ENCODE peak calls at places on chromosomes 1 and 21, in nine cellular contexts. One of them, this sample, is unnamed.

GRCh38 chr1:113141650-113142473 is 68.9 kb downstream of the LRIG2 start:
- DNase-seq in tibial artery: no peak
- DNase-seq in CD8-positive, alpha-beta T cell: no peak
- DNase-seq in spleen: no peak
- DNase-seq in cardiac muscle cell: peak
- DNase-seq in AG09309: no peak
- DNase-seq in uterus: no peak
- DNase-seq in BE2C: peak
- DNase-seq in fibroblast of the aortic adventitia: peak
- DNase-seq in this sample: peak

GRCh38 chr1:5223266-5223665 is 568.9 kb downstream of the AJAP1 start:
- DNase-seq in tibial artery: no peak
- DNase-seq in CD8-positive, alpha-beta T cell: no peak
- DNase-seq in spleen: no peak
- DNase-seq in cardiac muscle cell: no peak
- DNase-seq in AG09309: no peak
- DNase-seq in uterus: no peak
- DNase-seq in BE2C: no peak
- DNase-seq in fibroblast of the aortic adventitia: no peak
- DNase-seq in this sample: no peak

GRCh38 chr1:197320991-197321531 is 53.0 kb downstream of the CRB1 start:
- DNase-seq in tibial artery: peak
- DNase-seq in CD8-positive, alpha-beta T cell: no peak
- DNase-seq in spleen: no peak
- DNase-seq in cardiac muscle cell: peak
- DNase-seq in AG09309: peak
- DNase-seq in uterus: no peak
- DNase-seq in BE2C: no peak
- DNase-seq in fibroblast of the aortic adventitia: peak
- DNase-seq in this sample: peak

GRCh38 chr1:56908619-56909340 is 54.2 kb downstream of the C8A start:
- DNase-seq in tibial artery: no peak
- DNase-seq in CD8-positive, alpha-beta T cell: no peak
- DNase-seq in spleen: no peak
- DNase-seq in cardiac muscle cell: peak
- DNase-seq in AG09309: peak
- DNase-seq in uterus: no peak
- DNase-seq in BE2C: no peak
- DNase-seq in fibroblast of the aortic adventitia: peak
- DNase-seq in this sample: peak

GRCh38 chr1:48916121-48917069 is 139.7 kb upstream of the BEND5 start:
- DNase-seq in tibial artery: no peak
- DNase-seq in CD8-positive, alpha-beta T cell: no peak
- DNase-seq in spleen: no peak
- DNase-seq in cardiac muscle cell: peak
- DNase-seq in AG09309: peak
- DNase-seq in uterus: no peak
- DNase-seq in BE2C: peak
- DNase-seq in fibroblast of the aortic adventitia: peak
- DNase-seq in this sample: peak

GRCh38 chr1:55378582-55378981 is 163.4 kb upstream of the USP24 start:
- DNase-seq in tibial artery: no peak
- DNase-seq in CD8-positive, alpha-beta T cell: no peak
- DNase-seq in spleen: no peak
- DNase-seq in cardiac muscle cell: peak
- DNase-seq in AG09309: no peak
- DNase-seq in uterus: peak
- DNase-seq in BE2C: peak
- DNase-seq in fibroblast of the aortic adventitia: peak
- DNase-seq in this sample: peak

GRCh38 chr1:183881387-183882084 is 76.6 kb downstream of the RGL1 start:
- DNase-seq in tibial artery: no peak
- DNase-seq in CD8-positive, alpha-beta T cell: no peak
- DNase-seq in spleen: no peak
- DNase-seq in cardiac muscle cell: peak
- DNase-seq in AG09309: no peak
- DNase-seq in uterus: no peak
- DNase-seq in BE2C: peak
- DNase-seq in fibroblast of the aortic adventitia: peak
- DNase-seq in this sample: peak

GRCh38 chr1:22831729-22832413 is 121.2 kb downstream of the EPHB2 start:
- DNase-seq in tibial artery: no peak
- DNase-seq in CD8-positive, alpha-beta T cell: no peak
- DNase-seq in spleen: peak
- DNase-seq in cardiac muscle cell: peak
- DNase-seq in AG09309: peak
- DNase-seq in uterus: no peak
- DNase-seq in BE2C: no peak
- DNase-seq in fibroblast of the aortic adventitia: peak
- DNase-seq in this sample: peak

GRCh38 chr1:177975588-177976495 is 6.0 kb upstream of the SEC16B start:
- DNase-seq in tibial artery: no peak
- DNase-seq in CD8-positive, alpha-beta T cell: no peak
- DNase-seq in spleen: no peak
- DNase-seq in cardiac muscle cell: peak
- DNase-seq in AG09309: no peak
- DNase-seq in uterus: no peak
- DNase-seq in BE2C: no peak
- DNase-seq in fibroblast of the aortic adventitia: peak
- DNase-seq in this sample: peak

GRCh38 chr21:27388835-27389234 is 421.9 kb upstream of the ADAMTS5 start:
- DNase-seq in tibial artery: no peak
- DNase-seq in CD8-positive, alpha-beta T cell: no peak
- DNase-seq in spleen: no peak
- DNase-seq in cardiac muscle cell: no peak
- DNase-seq in AG09309: no peak
- DNase-seq in uterus: no peak
- DNase-seq in BE2C: no peak
- DNase-seq in fibroblast of the aortic adventitia: no peak
- DNase-seq in this sample: no peak

GRCh38 chr1:51572365-51572764 is 44.5 kb upstream of the OSBPL9 start:
- DNase-seq in tibial artery: no peak
- DNase-seq in CD8-positive, alpha-beta T cell: no peak
- DNase-seq in spleen: no peak
- DNase-seq in cardiac muscle cell: no peak
- DNase-seq in AG09309: no peak
- DNase-seq in uterus: no peak
- DNase-seq in BE2C: no peak
- DNase-seq in fibroblast of the aortic adventitia: no peak
- DNase-seq in this sample: no peak

GRCh38 chr1:12477301-12477700 is 140.7 kb downstream of the DHRS3 start:
- DNase-seq in tibial artery: no peak
- DNase-seq in CD8-positive, alpha-beta T cell: no peak
- DNase-seq in spleen: no peak
- DNase-seq in cardiac muscle cell: no peak
- DNase-seq in AG09309: no peak
- DNase-seq in uterus: no peak
- DNase-seq in BE2C: no peak
- DNase-seq in fibroblast of the aortic adventitia: no peak
- DNase-seq in this sample: no peak

GRCh38 chr1:86965827-86966182 is 51.4 kb downstream of the HS2ST1 start:
- DNase-seq in tibial artery: no peak
- DNase-seq in CD8-positive, alpha-beta T cell: no peak
- DNase-seq in spleen: no peak
- DNase-seq in cardiac muscle cell: no peak
- DNase-seq in AG09309: no peak
- DNase-seq in uterus: no peak
- DNase-seq in BE2C: no peak
- DNase-seq in fibroblast of the aortic adventitia: no peak
- DNase-seq in this sample: no peak
- TF ChIP-seq CTCF in tibial artery: no peak
- TF ChIP-seq CTCF in CD8-positive, alpha-beta T cell: no peak
- TF ChIP-seq CTCF in spleen: no peak
- TF ChIP-seq CTCF in cardiac muscle cell: no peak
- TF ChIP-seq CTCF in AG09309: no peak
- TF ChIP-seq CTCF in uterus: no peak
- TF ChIP-seq CTCF in BE2C: no peak
- TF ChIP-seq CTCF in fibroblast of the aortic adventitia: no peak
- TF ChIP-seq CTCF in this sample: no peak

GRCh38 chr1:161709373-161709772 is 2.3 kb downstream of the FCRLA start:
- DNase-seq in tibial artery: no peak
- DNase-seq in CD8-positive, alpha-beta T cell: no peak
- DNase-seq in spleen: no peak
- DNase-seq in cardiac muscle cell: no peak
- DNase-seq in AG09309: no peak
- DNase-seq in uterus: no peak
- DNase-seq in BE2C: no peak
- DNase-seq in fibroblast of the aortic adventitia: no peak
- DNase-seq in this sample: no peak

GRCh38 chr1:161706483-161707347 is at the start of gene FCRLA:
- DNase-seq in tibial artery: no peak
- DNase-seq in CD8-positive, alpha-beta T cell: no peak
- DNase-seq in spleen: no peak
- DNase-seq in cardiac muscle cell: peak
- DNase-seq in AG09309: peak
- DNase-seq in uterus: no peak
- DNase-seq in BE2C: no peak
- DNase-seq in fibroblast of the aortic adventitia: peak
- DNase-seq in this sample: peak

GRCh38 chr1:161706116-161706482 is 930 bp upstream of the FCRLA start:
- DNase-seq in tibial artery: no peak
- DNase-seq in CD8-positive, alpha-beta T cell: no peak
- DNase-seq in spleen: no peak
- DNase-seq in cardiac muscle cell: no peak
- DNase-seq in AG09309: peak
- DNase-seq in uterus: no peak
- DNase-seq in BE2C: no peak
- DNase-seq in fibroblast of the aortic adventitia: no peak
- DNase-seq in this sample: peak

GRCh38 chr1:161705537-161705936 is 1.5 kb upstream of the FCRLA start:
- DNase-seq in tibial artery: no peak
- DNase-seq in CD8-positive, alpha-beta T cell: no peak
- DNase-seq in spleen: no peak
- DNase-seq in cardiac muscle cell: no peak
- DNase-seq in AG09309: no peak
- DNase-seq in uterus: no peak
- DNase-seq in BE2C: no peak
- DNase-seq in fibroblast of the aortic adventitia: no peak
- DNase-seq in this sample: no peak

GRCh38 chr1:161707503-161707902 is 474 bp downstream of the FCRLA start:
- DNase-seq in tibial artery: no peak
- DNase-seq in CD8-positive, alpha-beta T cell: no peak
- DNase-seq in spleen: no peak
- DNase-seq in cardiac muscle cell: no peak
- DNase-seq in AG09309: no peak
- DNase-seq in uterus: no peak
- DNase-seq in BE2C: no peak
- DNase-seq in fibroblast of the aortic adventitia: no peak
- DNase-seq in this sample: no peak
- H3K4me3 ChIP-seq in tibial artery: no peak
- H3K4me3 ChIP-seq in CD8-positive, alpha-beta T cell: no peak
- H3K4me3 ChIP-seq in spleen: peak
- H3K4me3 ChIP-seq in cardiac muscle cell: no peak
- H3K4me3 ChIP-seq in AG09309: no peak
- H3K4me3 ChIP-seq in uterus: no peak
- H3K4me3 ChIP-seq in BE2C: no peak
- H3K4me3 ChIP-seq in fibroblast of the aortic adventitia: no peak
- H3K4me3 ChIP-seq in this sample: no peak

GRCh38 chr1:246280551-246280950 is 226.5 kb downstream of the SMYD3 start:
- DNase-seq in tibial artery: no peak
- DNase-seq in CD8-positive, alpha-beta T cell: no peak
- DNase-seq in spleen: no peak
- DNase-seq in cardiac muscle cell: peak
- DNase-seq in AG09309: no peak
- DNase-seq in uterus: no peak
- DNase-seq in BE2C: peak
- DNase-seq in fibroblast of the aortic adventitia: peak
- DNase-seq in this sample: peak
- TF ChIP-seq CTCF in tibial artery: no peak
- TF ChIP-seq CTCF in CD8-positive, alpha-beta T cell: no peak
- TF ChIP-seq CTCF in spleen: no peak
- TF ChIP-seq CTCF in cardiac muscle cell: peak
- TF ChIP-seq CTCF in AG09309: peak
- TF ChIP-seq CTCF in uterus: no peak
- TF ChIP-seq CTCF in BE2C: peak
- TF ChIP-seq CTCF in fibroblast of the aortic adventitia: peak
- TF ChIP-seq CTCF in this sample: peak

GRCh38 chr1:104874044-104874443 is 1124.3 kb downstream of the AMY1C start:
- DNase-seq in tibial artery: no peak
- DNase-seq in CD8-positive, alpha-beta T cell: no peak
- DNase-seq in spleen: no peak
- DNase-seq in cardiac muscle cell: no peak
- DNase-seq in AG09309: no peak
- DNase-seq in uterus: no peak
- DNase-seq in BE2C: no peak
- DNase-seq in fibroblast of the aortic adventitia: no peak
- DNase-seq in this sample: no peak
- H3K4me3 ChIP-seq in tibial artery: no peak
- H3K4me3 ChIP-seq in CD8-positive, alpha-beta T cell: no peak
- H3K4me3 ChIP-seq in spleen: no peak
- H3K4me3 ChIP-seq in cardiac muscle cell: no peak
- H3K4me3 ChIP-seq in AG09309: no peak
- H3K4me3 ChIP-seq in uterus: no peak
- H3K4me3 ChIP-seq in BE2C: no peak
- H3K4me3 ChIP-seq in fibroblast of the aortic adventitia: no peak
- H3K4me3 ChIP-seq in this sample: no peak

DNA sequence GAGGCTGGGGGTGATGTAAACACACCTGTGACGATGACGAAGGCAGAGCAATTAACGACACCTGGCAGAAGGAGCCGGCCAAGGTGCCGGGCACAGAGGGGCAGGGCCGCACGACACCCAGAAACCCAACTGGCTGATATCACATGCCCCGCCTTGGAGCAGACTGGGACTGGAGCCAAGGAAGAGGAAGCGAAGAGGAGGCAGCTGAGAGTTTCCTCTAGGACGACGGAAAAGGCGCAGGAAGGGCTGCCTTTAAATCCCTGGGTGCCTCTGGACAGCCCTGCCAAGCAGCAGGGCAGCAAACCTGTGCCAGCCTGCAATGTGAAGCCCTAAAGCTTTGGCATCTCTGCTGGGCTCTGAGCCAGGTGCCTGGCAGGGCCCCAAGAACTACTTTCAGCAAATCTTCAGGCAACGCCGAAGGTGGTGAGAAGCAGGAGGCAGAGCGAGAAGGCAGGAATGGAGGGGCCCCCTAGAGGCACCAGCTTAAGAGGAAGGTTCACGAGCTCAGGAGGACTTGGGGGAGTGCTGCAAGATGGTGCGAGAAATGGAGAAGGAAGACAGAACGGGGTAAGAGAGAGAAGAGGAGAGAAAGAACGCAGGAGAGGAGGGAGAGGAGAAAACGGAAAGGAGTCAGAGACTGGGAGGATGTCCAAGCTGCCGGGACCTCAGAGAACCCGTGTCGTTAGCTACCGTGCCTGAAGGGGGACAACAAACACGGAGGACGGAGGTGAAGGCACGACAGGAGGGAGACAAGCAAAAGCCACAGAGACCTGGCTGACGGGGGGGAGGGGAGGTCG is 25.3 kb upstream of the PEF1 start:
- DNase-seq in tibial artery: peak
- DNase-seq in CD8-positive, alpha-beta T cell: peak
- DNase-seq in spleen: no peak
- DNase-seq in cardiac muscle cell: peak
- DNase-seq in AG09309: no peak
- DNase-seq in uterus: peak
- DNase-seq in BE2C: peak
- DNase-seq in fibroblast of the aortic adventitia: peak
- DNase-seq in this sample: peak
- TF ChIP-seq CTCF in tibial artery: peak
- TF ChIP-seq CTCF in CD8-positive, alpha-beta T cell: peak
- TF ChIP-seq CTCF in spleen: no peak
- TF ChIP-seq CTCF in cardiac muscle cell: peak
- TF ChIP-seq CTCF in AG09309: no peak
- TF ChIP-seq CTCF in uterus: peak
- TF ChIP-seq CTCF in BE2C: no peak
- TF ChIP-seq CTCF in fibroblast of the aortic adventitia: no peak
- TF ChIP-seq CTCF in this sample: peak

GRCh38 chr1:210260087-210260486 is 27.5 kb downstream of the SERTAD4 start:
- DNase-seq in tibial artery: no peak
- DNase-seq in CD8-positive, alpha-beta T cell: no peak
- DNase-seq in spleen: no peak
- DNase-seq in cardiac muscle cell: no peak
- DNase-seq in AG09309: no peak
- DNase-seq in uterus: no peak
- DNase-seq in BE2C: no peak
- DNase-seq in fibroblast of the aortic adventitia: peak
- DNase-seq in this sample: peak
- H3K4me3 ChIP-seq in tibial artery: no peak
- H3K4me3 ChIP-seq in CD8-positive, alpha-beta T cell: no peak
- H3K4me3 ChIP-seq in spleen: no peak
- H3K4me3 ChIP-seq in cardiac muscle cell: no peak
- H3K4me3 ChIP-seq in AG09309: no peak
- H3K4me3 ChIP-seq in uterus: no peak
- H3K4me3 ChIP-seq in BE2C: no peak
- H3K4me3 ChIP-seq in fibroblast of the aortic adventitia: no peak
- H3K4me3 ChIP-seq in this sample: no peak